ENCODE peak calls at places on chromosomes 16 and 17, in six cellular contexts. One of them, this sample, is unnamed. For H3K27me3, the result is how much of the 10 kb centered on the place peaks cover.

GRCh38 chr17:6084226-6085161 is 14.3 kb downstream of the WSCD1 start:
- DNase-seq in tibial artery: no peak
- DNase-seq in adrenal gland: no peak
- DNase-seq in neuronal stem cell: no peak
- DNase-seq in IMR-90: no peak
- DNase-seq in hepatocyte: no peak
- DNase-seq in this sample: peak

GRCh38 chr17:56096026-56096807 is 57.1 kb upstream of the ANKFN1 start:
- DNase-seq in tibial artery: no peak
- DNase-seq in adrenal gland: no peak
- DNase-seq in neuronal stem cell: no peak
- DNase-seq in IMR-90: peak
- DNase-seq in hepatocyte: peak
- DNase-seq in this sample: no peak

GRCh38 chr17:4101127-4101798 is 41.6 kb downstream of the ZZEF1 start:
- DNase-seq in tibial artery: no peak
- DNase-seq in adrenal gland: no peak
- DNase-seq in neuronal stem cell: no peak
- DNase-seq in IMR-90: peak
- DNase-seq in hepatocyte: peak
- DNase-seq in this sample: no peak

GRCh38 chr17:29617125-29617480 is 5.6 kb downstream of the CORO6 start:
- DNase-seq in tibial artery: peak
- DNase-seq in adrenal gland: peak
- DNase-seq in neuronal stem cell: no peak
- DNase-seq in IMR-90: peak
- DNase-seq in hepatocyte: peak
- DNase-seq in this sample: no peak

GRCh38 chr17:22470411-22471175 is 778.3 kb downstream of the KCNJ18 start:
- DNase-seq in tibial artery: no peak
- DNase-seq in adrenal gland: no peak
- DNase-seq in neuronal stem cell: no peak
- DNase-seq in IMR-90: no peak
- DNase-seq in hepatocyte: no peak
- DNase-seq in this sample: no peak

GRCh38 chr16:11270602-11271162 is 1.6 kb upstream of the TNP2 start:
- DNase-seq in tibial artery: no peak
- DNase-seq in adrenal gland: no peak
- DNase-seq in neuronal stem cell: no peak
- DNase-seq in IMR-90: no peak
- DNase-seq in hepatocyte: no peak
- DNase-seq in this sample: no peak

GRCh38 chr17:72136692-72137550 is 16.1 kb downstream of the SOX9 start:
- DNase-seq in tibial artery: no peak
- DNase-seq in adrenal gland: no peak
- DNase-seq in neuronal stem cell: no peak
- DNase-seq in IMR-90: peak
- DNase-seq in hepatocyte: no peak
- DNase-seq in this sample: peak

GRCh38 chr17:29180051-29180787 is at the start of gene MYO18A:
- DNase-seq in tibial artery: peak
- DNase-seq in adrenal gland: peak
- DNase-seq in neuronal stem cell: peak
- DNase-seq in IMR-90: peak
- DNase-seq in hepatocyte: peak
- DNase-seq in this sample: peak

GRCh38 chr17:17467720-17468119 is 9.1 kb upstream of the MED9 start:
- DNase-seq in tibial artery: no peak
- DNase-seq in adrenal gland: peak
- DNase-seq in neuronal stem cell: no peak
- DNase-seq in IMR-90: peak
- DNase-seq in hepatocyte: peak
- DNase-seq in this sample: peak

GRCh38 chr17:73341350-73342056 is 29.7 kb upstream of the CDC42EP4 start:
- DNase-seq in tibial artery: no peak
- DNase-seq in adrenal gland: no peak
- DNase-seq in neuronal stem cell: no peak
- DNase-seq in IMR-90: no peak
- DNase-seq in hepatocyte: no peak
- DNase-seq in this sample: no peak

GRCh38 chr16:25264599-25264998 is 7.0 kb upstream of the ZKSCAN2 start:
- DNase-seq in tibial artery: no peak
- DNase-seq in adrenal gland: no peak
- DNase-seq in neuronal stem cell: no peak
- DNase-seq in IMR-90: no peak
- DNase-seq in hepatocyte: peak
- DNase-seq in this sample: peak

GRCh38 chr17:4407851-4408250 is 25.9 kb upstream of the SPNS3 start:
- DNase-seq in tibial artery: no peak
- DNase-seq in adrenal gland: no peak
- DNase-seq in neuronal stem cell: no peak
- DNase-seq in IMR-90: no peak
- DNase-seq in hepatocyte: no peak
- DNase-seq in this sample: no peak

GRCh38 chr17:58352018-58352842 is at the start of gene SUPT4H1:
- DNase-seq in tibial artery: peak
- DNase-seq in adrenal gland: peak
- DNase-seq in neuronal stem cell: peak
- DNase-seq in IMR-90: peak
- DNase-seq in hepatocyte: peak
- DNase-seq in this sample: peak

GRCh38 chr17:12737740-12738469 is 51.4 kb upstream of the ARHGAP44 start:
- DNase-seq in tibial artery: no peak
- DNase-seq in adrenal gland: no peak
- DNase-seq in neuronal stem cell: no peak
- DNase-seq in IMR-90: peak
- DNase-seq in hepatocyte: no peak
- DNase-seq in this sample: no peak

GRCh38 chr16:19696961-19697360 is 21.1 kb downstream of the KNOP1 start:
- DNase-seq in tibial artery: no peak
- DNase-seq in adrenal gland: no peak
- DNase-seq in neuronal stem cell: no peak
- DNase-seq in IMR-90: no peak
- DNase-seq in hepatocyte: no peak
- DNase-seq in this sample: no peak

GRCh38 chr17:8140413-8141029 is 11.7 kb downstream of the PER1 start:
- DNase-seq in tibial artery: peak
- DNase-seq in adrenal gland: peak
- DNase-seq in neuronal stem cell: no peak
- DNase-seq in IMR-90: no peak
- DNase-seq in hepatocyte: peak
- DNase-seq in this sample: no peak

GRCh38 chr17:19016297-19016696 is 11.7 kb upstream of the FAM83G start:
- DNase-seq in tibial artery: no peak
- DNase-seq in adrenal gland: no peak
- DNase-seq in neuronal stem cell: no peak
- DNase-seq in IMR-90: no peak
- DNase-seq in hepatocyte: no peak
- DNase-seq in this sample: no peak

GRCh38 chr16:87464691-87465300 is 28.0 kb downstream of the ZCCHC14 start:
- DNase-seq in tibial artery: peak
- DNase-seq in adrenal gland: peak
- DNase-seq in neuronal stem cell: no peak
- DNase-seq in IMR-90: peak
- DNase-seq in hepatocyte: peak
- DNase-seq in this sample: peak

GRCh38 chr16:11560701-11561439 is 25.8 kb downstream of the LITAF start:
- DNase-seq in tibial artery: no peak
- DNase-seq in adrenal gland: peak
- DNase-seq in neuronal stem cell: no peak
- DNase-seq in IMR-90: no peak
- DNase-seq in hepatocyte: peak
- DNase-seq in this sample: no peak

GRCh38 chr16:24151482-24151939 is 104.6 kb upstream of the CACNG3 start:
- DNase-seq in tibial artery: no peak
- DNase-seq in adrenal gland: no peak
- DNase-seq in neuronal stem cell: no peak
- DNase-seq in IMR-90: peak
- DNase-seq in hepatocyte: no peak
- DNase-seq in this sample: peak

GRCh38 chr16:15509051-15509592 is 74.7 kb downstream of the BMERB1 start:
- DNase-seq in tibial artery: no peak
- DNase-seq in adrenal gland: no peak
- DNase-seq in neuronal stem cell: no peak
- DNase-seq in IMR-90: no peak
- DNase-seq in hepatocyte: no peak
- DNase-seq in this sample: peak

GRCh38 chr16:15506441-15506840 is 72.1 kb downstream of the BMERB1 start:
- DNase-seq in tibial artery: no peak
- DNase-seq in adrenal gland: no peak
- DNase-seq in neuronal stem cell: no peak
- DNase-seq in IMR-90: no peak
- DNase-seq in hepatocyte: no peak
- DNase-seq in this sample: no peak

GRCh38 chr16:15507959-15508336 is 73.6 kb downstream of the BMERB1 start:
- DNase-seq in tibial artery: no peak
- DNase-seq in adrenal gland: no peak
- DNase-seq in neuronal stem cell: no peak
- DNase-seq in IMR-90: no peak
- DNase-seq in hepatocyte: no peak
- DNase-seq in this sample: no peak

GRCh38 chr16:15509593-15510520 is 75.5 kb downstream of the BMERB1 start:
- DNase-seq in tibial artery: no peak
- DNase-seq in adrenal gland: no peak
- DNase-seq in neuronal stem cell: no peak
- DNase-seq in IMR-90: peak
- DNase-seq in hepatocyte: no peak
- DNase-seq in this sample: peak

GRCh38 chr16:15507299-15507958 is 73.0 kb downstream of the BMERB1 start:
- DNase-seq in tibial artery: peak
- DNase-seq in adrenal gland: no peak
- DNase-seq in neuronal stem cell: no peak
- DNase-seq in IMR-90: peak
- DNase-seq in hepatocyte: no peak
- DNase-seq in this sample: peak
- H3K27me3 ChIP-seq in tibial artery: under half
- H3K27me3 ChIP-seq in adrenal gland: under half
- H3K27me3 ChIP-seq in neuronal stem cell: under half
- H3K27me3 ChIP-seq in IMR-90: under half
- H3K27me3 ChIP-seq in hepatocyte: under half
- H3K27me3 ChIP-seq in this sample: under half

GRCh38 chr17:38540514-38540913 is 65.2 kb downstream of the SRCIN1 start:
- DNase-seq in tibial artery: no peak
- DNase-seq in adrenal gland: no peak
- DNase-seq in neuronal stem cell: no peak
- DNase-seq in IMR-90: no peak
- DNase-seq in hepatocyte: no peak
- DNase-seq in this sample: no peak
- H3K27me3 ChIP-seq in tibial artery: half or more
- H3K27me3 ChIP-seq in adrenal gland: under half
- H3K27me3 ChIP-seq in neuronal stem cell: under half
- H3K27me3 ChIP-seq in IMR-90: under half
- H3K27me3 ChIP-seq in hepatocyte: under half
- H3K27me3 ChIP-seq in this sample: under half

GRCh38 chr16:85990861-85991301 is 91.9 kb downstream of the IRF8 start:
- DNase-seq in tibial artery: no peak
- DNase-seq in adrenal gland: no peak
- DNase-seq in neuronal stem cell: no peak
- DNase-seq in IMR-90: no peak
- DNase-seq in hepatocyte: no peak
- DNase-seq in this sample: no peak
- H3K27me3 ChIP-seq in tibial artery: half or more
- H3K27me3 ChIP-seq in adrenal gland: under half
- H3K27me3 ChIP-seq in neuronal stem cell: under half
- H3K27me3 ChIP-seq in IMR-90: half or more
- H3K27me3 ChIP-seq in hepatocyte: under half
- H3K27me3 ChIP-seq in this sample: under half

DNA sequence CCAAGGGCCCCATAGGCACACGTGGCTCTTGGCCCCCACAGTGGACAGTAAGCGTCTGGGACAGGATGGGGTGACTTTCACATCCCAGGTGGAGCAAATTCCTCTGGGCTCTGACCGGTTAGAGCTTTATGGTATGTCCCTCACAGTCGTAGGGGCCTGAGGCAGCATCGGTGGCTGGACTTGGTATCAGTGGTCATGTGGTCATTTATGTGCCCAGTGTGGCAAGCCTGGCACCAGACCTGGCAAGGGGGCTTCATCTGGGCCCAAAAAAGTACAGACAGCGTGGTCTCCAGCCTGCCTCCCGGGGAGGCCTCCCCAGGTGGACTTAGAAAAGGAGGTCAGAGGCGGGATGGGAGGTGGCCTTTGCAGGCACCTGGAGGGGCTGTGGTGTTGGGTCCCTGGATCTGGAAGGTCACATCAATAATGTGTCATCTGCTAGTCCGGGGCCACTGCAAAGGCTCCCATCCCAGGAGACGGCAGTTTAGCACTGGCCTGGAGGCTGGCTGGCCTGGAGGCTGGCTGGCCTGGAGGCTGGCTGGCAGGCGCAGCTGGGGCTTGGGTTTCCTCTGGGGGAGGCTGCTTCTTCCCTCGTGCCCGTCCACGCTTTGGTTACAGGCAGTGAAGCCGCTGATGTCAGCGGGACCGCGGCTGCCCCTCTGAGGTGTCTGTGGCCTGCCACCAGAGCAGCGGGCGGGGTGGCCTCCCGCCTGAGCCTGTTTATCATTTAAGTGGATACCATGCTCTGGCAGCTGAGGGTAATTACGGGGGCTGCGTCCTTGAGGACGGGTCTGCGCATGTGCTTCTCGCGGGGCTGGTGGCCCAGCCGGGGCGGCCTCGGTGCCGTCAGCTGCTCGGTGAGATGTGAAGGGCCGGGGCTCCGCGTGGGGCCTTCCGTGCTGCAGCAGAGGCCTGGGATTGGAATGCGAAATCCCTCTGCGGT is 20.7 kb upstream of the CBX4 start:
- DNase-seq in tibial artery: no peak
- DNase-seq in adrenal gland: no peak
- DNase-seq in neuronal stem cell: no peak
- DNase-seq in IMR-90: no peak
- DNase-seq in hepatocyte: no peak
- DNase-seq in this sample: peak
- H3K27me3 ChIP-seq in tibial artery: half or more
- H3K27me3 ChIP-seq in adrenal gland: under half
- H3K27me3 ChIP-seq in neuronal stem cell: under half
- H3K27me3 ChIP-seq in IMR-90: under half
- H3K27me3 ChIP-seq in hepatocyte: under half
- H3K27me3 ChIP-seq in this sample: half or more